ENCODE peak calls at places on chromosomes 2 and 18, in eight cellular contexts. Z is stimulated activated naive CD4-positive, alpha-beta T cell; U is activated CD4-positive, alpha-beta memory T cell treated with anti-CD3 and anti-CD28 coated beads for 36 hours; H is GM12865; M is left cardiac atrium; V is left colon; Y is choroid plexus epithelial cell; P is Daoy. L is an unnamed sample.

GRCh38 chr2:148680462-148680861 is 35.9 kb downstream of the EPC2 start:
- DNase-seq in P (no peak), Y (peak), M (no peak), H (no peak), U (no peak), Z (no peak), V (no peak), L (no peak)

GRCh38 chr18:22280453-22280750 is 111.0 kb downstream of the GATA6 start:
- DNase-seq in M (no peak), Z (no peak), H (no peak), Y (no peak), U (no peak), V (no peak), P (no peak), L (no peak)

GRCh38 chr2:25649790-25650189 is 23.6 kb downstream of the DTNB start:
- DNase-seq in Y (no peak), V (no peak), P (no peak), Z (no peak), H (no peak), U (no peak), M (no peak), L (no peak)

GRCh38 chr2:42969231-42970150 is 177.1 kb upstream of the HAAO start:
- DNase-seq in Y (peak), U (no peak), Z (no peak), P (peak), V (no peak), M (no peak), H (no peak), L (no peak)

GRCh38 chr2:218070587-218070986 is 1.5 kb downstream of the RUFY4 start:
- DNase-seq in Y (no peak), U (no peak), P (no peak), M (no peak), Z (no peak), V (no peak), H (no peak), L (no peak)

GRCh38 chr2:29518988-29519925 is 402.1 kb downstream of the ALK start:
- DNase-seq in U (no peak), Y (peak), Z (no peak), P (no peak), M (no peak), H (no peak), V (no peak), L (no peak)

GRCh38 chr2:207504513-207505171 is 25.1 kb upstream of the CREB1 start:
- DNase-seq in Y (peak), M (peak), H (no peak), Z (no peak), V (no peak), P (peak), U (no peak), L (no peak)

GRCh38 chr18:76981388-76981968 is 151.1 kb downstream of the MBP start:
- DNase-seq in Z (no peak), P (no peak), U (no peak), M (no peak), Y (peak), V (peak), H (peak), L (peak)

GRCh38 chr2:10504370-10504993 is 56.4 kb upstream of the ODC1 start:
- DNase-seq in H (no peak), M (no peak), P (no peak), Y (no peak), Z (no peak), V (no peak), U (no peak), L (peak)

GRCh38 chr18:10101293-10101701 is 187.5 kb downstream of the VAPA start:
- DNase-seq in M (peak), H (no peak), U (no peak), Z (no peak), V (no peak), Y (no peak), P (peak), L (no peak)

GRCh38 chr2:121471571-121472464 is 58.9 kb upstream of the RNU4ATAC start:
- DNase-seq in P (no peak), V (no peak), Y (peak), Z (no peak), H (no peak), U (no peak), M (no peak), L (no peak)